ENCODE peak calls at places on chromosomes 16 and 17, in eight cellular contexts. One of them, this sample, is unnamed.

GRCh38 chr17:56679148-56679766 is 85.8 kb downstream of the NOG start:
- DNase-seq in ELR: peak; percentile 68
- DNase-seq in germinal center: peak; percentile 22
- DNase-seq in anterior cingulate cortex: no peak
- DNase-seq in renal cortical epithelial cell: peak; percentile 48
- DNase-seq in GM10248: peak; percentile 41
- DNase-seq in HEK293T: peak; percentile 62
- DNase-seq in AG10803: peak; percentile 36
- DNase-seq in this sample: peak; percentile 51

GRCh38 chr17:62916684-62917571 is 49.1 kb upstream of the TANC2 start:
- DNase-seq in ELR: no peak
- DNase-seq in germinal center: no peak
- DNase-seq in anterior cingulate cortex: no peak
- DNase-seq in renal cortical epithelial cell: peak; percentile 56
- DNase-seq in GM10248: no peak
- DNase-seq in HEK293T: no peak
- DNase-seq in AG10803: no peak
- DNase-seq in this sample: peak; percentile 83

GRCh38 chr17:77066165-77066564 is 74.6 kb upstream of the SEC14L1 start:
- DNase-seq in ELR: no peak
- DNase-seq in germinal center: no peak
- DNase-seq in anterior cingulate cortex: no peak
- DNase-seq in renal cortical epithelial cell: no peak
- DNase-seq in GM10248: no peak
- DNase-seq in HEK293T: no peak
- DNase-seq in AG10803: no peak
- DNase-seq in this sample: no peak

GRCh38 chr17:12673788-12674187 is 8.1 kb downstream of the MYOCD start:
- DNase-seq in ELR: peak; percentile 47
- DNase-seq in germinal center: no peak
- DNase-seq in anterior cingulate cortex: no peak
- DNase-seq in renal cortical epithelial cell: no peak
- DNase-seq in GM10248: no peak
- DNase-seq in HEK293T: no peak
- DNase-seq in AG10803: peak; percentile 18
- DNase-seq in this sample: no peak

GRCh38 chr17:1078831-1079561 is 82.1 kb downstream of the TIMM22 start:
- DNase-seq in ELR: no peak
- DNase-seq in germinal center: no peak
- DNase-seq in anterior cingulate cortex: no peak
- DNase-seq in renal cortical epithelial cell: no peak
- DNase-seq in GM10248: no peak
- DNase-seq in HEK293T: no peak
- DNase-seq in AG10803: no peak
- DNase-seq in this sample: no peak

GRCh38 chr16:68377667-68378420 is 67.0 kb downstream of the PRMT7 start:
- DNase-seq in ELR: no peak
- DNase-seq in germinal center: no peak
- DNase-seq in anterior cingulate cortex: no peak
- DNase-seq in renal cortical epithelial cell: no peak
- DNase-seq in GM10248: no peak
- DNase-seq in HEK293T: no peak
- DNase-seq in AG10803: no peak
- DNase-seq in this sample: peak; percentile 7

GRCh38 chr17:31392002-31392855 is 754 bp downstream of the RAB11FIP4 start:
- DNase-seq in ELR: no peak
- DNase-seq in germinal center: no peak
- DNase-seq in anterior cingulate cortex: no peak
- DNase-seq in renal cortical epithelial cell: no peak
- DNase-seq in GM10248: no peak
- DNase-seq in HEK293T: no peak
- DNase-seq in AG10803: no peak
- DNase-seq in this sample: no peak

GRCh38 chr17:1188812-1189211 is 9.0 kb upstream of the ABR start:
- DNase-seq in ELR: no peak
- DNase-seq in germinal center: peak; percentile 32
- DNase-seq in anterior cingulate cortex: no peak
- DNase-seq in renal cortical epithelial cell: no peak
- DNase-seq in GM10248: no peak
- DNase-seq in HEK293T: no peak
- DNase-seq in AG10803: peak; percentile 76
- DNase-seq in this sample: peak; percentile 93

GRCh38 chr17:29613856-29614255 is 8.9 kb downstream of the CORO6 start:
- DNase-seq in ELR: no peak
- DNase-seq in germinal center: no peak
- DNase-seq in anterior cingulate cortex: no peak
- DNase-seq in renal cortical epithelial cell: no peak
- DNase-seq in GM10248: no peak
- DNase-seq in HEK293T: no peak
- DNase-seq in AG10803: no peak
- DNase-seq in this sample: no peak

GRCh38 chr17:31525801-31526549 is 134.5 kb downstream of the RAB11FIP4 start:
- DNase-seq in ELR: peak; percentile 62
- DNase-seq in germinal center: peak; percentile 82
- DNase-seq in anterior cingulate cortex: no peak
- DNase-seq in renal cortical epithelial cell: no peak
- DNase-seq in GM10248: no peak
- DNase-seq in HEK293T: peak; percentile 22
- DNase-seq in AG10803: peak; percentile 12
- DNase-seq in this sample: no peak

GRCh38 chr17:73650147-73650546 is 5.9 kb upstream of the SDK2 start:
- DNase-seq in ELR: no peak
- DNase-seq in germinal center: no peak
- DNase-seq in anterior cingulate cortex: no peak
- DNase-seq in renal cortical epithelial cell: no peak
- DNase-seq in GM10248: no peak
- DNase-seq in HEK293T: peak; percentile 48
- DNase-seq in AG10803: no peak
- DNase-seq in this sample: no peak

GRCh38 chr17:17645961-17646360 is 35.3 kb upstream of the RAI1 start:
- DNase-seq in ELR: no peak
- DNase-seq in germinal center: no peak
- DNase-seq in anterior cingulate cortex: no peak
- DNase-seq in renal cortical epithelial cell: no peak
- DNase-seq in GM10248: no peak
- DNase-seq in HEK293T: no peak
- DNase-seq in AG10803: peak; percentile 53
- DNase-seq in this sample: peak; percentile 46

GRCh38 chr17:35801583-35802224 is 6.3 kb upstream of the MMP28 start:
- DNase-seq in ELR: no peak
- DNase-seq in germinal center: peak; percentile 56
- DNase-seq in anterior cingulate cortex: peak; percentile 38
- DNase-seq in renal cortical epithelial cell: no peak
- DNase-seq in GM10248: no peak
- DNase-seq in HEK293T: no peak
- DNase-seq in AG10803: peak; percentile 88
- DNase-seq in this sample: peak; percentile 86

GRCh38 chr16:123971-124370 is 14.5 kb downstream of the NPRL3 start:
- DNase-seq in ELR: no peak
- DNase-seq in germinal center: no peak
- DNase-seq in anterior cingulate cortex: no peak
- DNase-seq in renal cortical epithelial cell: no peak
- DNase-seq in GM10248: no peak
- DNase-seq in HEK293T: no peak
- DNase-seq in AG10803: no peak
- DNase-seq in this sample: no peak

GRCh38 chr17:28973414-28973813 is 22.1 kb upstream of the PHF12 start:
- DNase-seq in ELR: peak; percentile 30
- DNase-seq in germinal center: no peak
- DNase-seq in anterior cingulate cortex: no peak
- DNase-seq in renal cortical epithelial cell: peak; percentile 21
- DNase-seq in GM10248: no peak
- DNase-seq in HEK293T: no peak
- DNase-seq in AG10803: peak; percentile 75
- DNase-seq in this sample: peak; percentile 51

GRCh38 chr17:44820631-44821196 is 9.4 kb downstream of the GJC1 start:
- DNase-seq in ELR: peak; percentile 99
- DNase-seq in germinal center: no peak
- DNase-seq in anterior cingulate cortex: no peak
- DNase-seq in renal cortical epithelial cell: peak; percentile 98
- DNase-seq in GM10248: no peak
- DNase-seq in HEK293T: peak; percentile 55
- DNase-seq in AG10803: peak; percentile 94
- DNase-seq in this sample: peak; percentile 81

GRCh38 chr17:34665150-34665802 is 85.9 kb downstream of the TMEM132E start:
- DNase-seq in ELR: no peak
- DNase-seq in germinal center: no peak
- DNase-seq in anterior cingulate cortex: no peak
- DNase-seq in renal cortical epithelial cell: no peak
- DNase-seq in GM10248: no peak
- DNase-seq in HEK293T: no peak
- DNase-seq in AG10803: no peak
- DNase-seq in this sample: no peak

GRCh38 chr17:76697702-76698465 is 12.9 kb downstream of the MXRA7 start:
- DNase-seq in ELR: no peak
- DNase-seq in germinal center: no peak
- DNase-seq in anterior cingulate cortex: no peak
- DNase-seq in renal cortical epithelial cell: peak; percentile 54
- DNase-seq in GM10248: no peak
- DNase-seq in HEK293T: peak; percentile 71
- DNase-seq in AG10803: no peak
- DNase-seq in this sample: peak; percentile 79

GRCh38 chr17:48542114-48542955 is 2.6 kb downstream of the HOXB2 start:
- DNase-seq in ELR: no peak
- DNase-seq in germinal center: no peak
- DNase-seq in anterior cingulate cortex: no peak
- DNase-seq in renal cortical epithelial cell: no peak
- DNase-seq in GM10248: no peak
- DNase-seq in HEK293T: no peak
- DNase-seq in AG10803: no peak
- DNase-seq in this sample: no peak

GRCh38 chr16:54447606-54448440 is 161.2 kb upstream of the IRX3 start:
- DNase-seq in ELR: peak; percentile 93
- DNase-seq in germinal center: no peak
- DNase-seq in anterior cingulate cortex: no peak
- DNase-seq in renal cortical epithelial cell: peak; percentile 91
- DNase-seq in GM10248: no peak
- DNase-seq in HEK293T: no peak
- DNase-seq in AG10803: peak; percentile 85
- DNase-seq in this sample: peak; percentile 88